ENCODE peak calls at places on chromosomes 16 and 17, in seven cellular contexts. B is fibroblast of lung, W is astrocyte of the spinal cord, P is left lung, Q is HFF-Myc, M is fibroblast of mammary gland, L is AG09309. S is an unnamed sample.
A peak's percentile ranks its signal among the peaks of the same experiment; 100 is the strongest.

GRCh38 chr16:14024300-14024699 is 46.8 kb upstream of the MRTFB start:
- DNase-seq in L (no peak), Q (no peak), M (peak; percentile 42), B (peak; percentile 64), W (no peak), P (no peak), S (peak; percentile 41)

GRCh38 chr16:54291107-54291980 is 4.8 kb upstream of the IRX3 start:
- DNase-seq in L (no peak), Q (no peak), M (no peak), P (no peak), B (no peak), W (no peak), S (no peak)

GRCh38 chr17:81020767-81021497 is 14.0 kb upstream of the BAIAP2 start:
- DNase-seq in Q (no peak), W (peak; percentile 71), B (peak; percentile 34), P (peak; percentile 88), M (peak; percentile 55), L (no peak), S (peak; percentile 44)

GRCh38 chr16:626787-627457 is 3.9 kb upstream of the WFIKKN1 start:
- DNase-seq in W (peak; percentile 95), M (peak; percentile 98), Q (peak; percentile 78), P (peak; percentile 78), B (peak; percentile 97), L (peak; percentile 84), S (peak; percentile 96)

GRCh38 chr16:75703341-75703740 is 2.1 kb upstream of the DUXB start:
- DNase-seq in W (peak; percentile 12), L (no peak), Q (no peak), P (no peak), B (peak; percentile 5), M (peak; percentile 59), S (no peak)

GRCh38 chr17:78919816-78920516 is 5.2 kb downstream of the TIMP2 start:
- DNase-seq in L (no peak), W (no peak), M (no peak), P (peak; percentile 53), B (no peak), Q (no peak), S (no peak)

GRCh38 chr17:10730956-10731879 is 1.4 kb upstream of the TMEM220 start:
- DNase-seq in W (no peak), Q (no peak), P (no peak), M (no peak), B (peak; percentile 23), L (no peak), S (no peak)

GRCh38 chr16:73022534-73022933 is 25.4 kb downstream of the ZFHX3 start:
- DNase-seq in L (no peak), W (no peak), Q (no peak), P (no peak), B (no peak), M (no peak), S (no peak)

GRCh38 chr17:36947922-36948716 is 635 bp upstream of the AATF start:
- DNase-seq in M (no peak), B (no peak), W (no peak), Q (no peak), P (no peak), L (no peak), S (no peak)

GRCh38 chr16:72786606-72787005 is 261.3 kb downstream of the ZFHX3 start:
- DNase-seq in M (no peak), B (no peak), L (no peak), P (no peak), W (no peak), Q (no peak), S (no peak)

GRCh38 chr17:8173056-8173870 is 2.9 kb downstream of the TMEM107 start:
- DNase-seq in M (peak; percentile 99), B (peak; percentile 99), L (peak; percentile 90), W (peak; percentile 98), P (no peak), Q (peak; percentile 99), S (peak; percentile 98)

GRCh38 chr17:82272495-82273326 is 789 bp downstream of the CSNK1D start:
- DNase-seq in P (peak; percentile 86), L (no peak), M (no peak), W (no peak), B (no peak), Q (no peak), S (no peak)

GRCh38 chr17:42240201-42240600 is 36.0 kb downstream of the STAT5B start:
- DNase-seq in W (no peak), L (no peak), B (no peak), Q (no peak), M (no peak), P (no peak), S (peak; percentile 36)

GRCh38 chr16:85464342-85465305 is 148.5 kb upstream of the GSE1 start:
- DNase-seq in L (no peak), Q (no peak), W (no peak), P (peak; percentile 69), B (no peak), M (no peak), S (no peak)

GRCh38 chr16:48231675-48232214 is 12.4 kb upstream of the LONP2 start:
- DNase-seq in P (no peak), M (peak; percentile 47), B (peak; percentile 70), L (no peak), Q (no peak), W (peak; percentile 38), S (peak; percentile 63)

GRCh38 chr16:1773703-1774455 is 945 bp upstream of the MRPS34 start:
- DNase-seq in W (peak; percentile 41), P (no peak), B (peak; percentile 66), L (no peak), Q (no peak), M (peak; percentile 42), S (no peak)

GRCh38 chr17:751269-752001 is 629 bp downstream of the GEMIN4 start:
- DNase-seq in B (peak; percentile 54), Q (no peak), L (no peak), P (no peak), W (peak; percentile 34), M (peak; percentile 49), S (peak; percentile 47)

GRCh38 chr17:40023590-40024292 is 8.5 kb downstream of the CSF3 start:
- DNase-seq in B (peak; percentile 61), M (peak; percentile 62), P (peak; percentile 83), Q (no peak), L (no peak), W (peak; percentile 35), S (peak; percentile 59)

GRCh38 chr17:45347451-45347850 is 30.6 kb upstream of the MAP3K14 start:
- DNase-seq in Q (no peak), M (no peak), P (no peak), B (no peak), L (no peak), W (no peak), S (no peak)

GRCh38 chr17:12021604-12022003 is 927 bp downstream of the MAP2K4 start:
- DNase-seq in L (no peak), P (no peak), Q (no peak), W (no peak), M (no peak), B (no peak), S (no peak)

GRCh38 chr16:84088695-84089395 is 27.9 kb downstream of the MBTPS1 start:
- DNase-seq in L (no peak), W (no peak), M (no peak), B (no peak), Q (no peak), P (no peak), S (no peak)

GRCh38 chr16:79887541-79888540 is 287.3 kb upstream of the MAF start:
- DNase-seq in W (no peak), M (no peak), P (no peak), Q (no peak), B (no peak), L (no peak), S (no peak)

GRCh38 chr17:59423137-59423703 is 91.8 kb downstream of the YPEL2 start:
- DNase-seq in M (peak; percentile 96), L (no peak), B (peak; percentile 57), P (no peak), Q (no peak), W (peak; percentile 62), S (peak; percentile 90)

DNA sequence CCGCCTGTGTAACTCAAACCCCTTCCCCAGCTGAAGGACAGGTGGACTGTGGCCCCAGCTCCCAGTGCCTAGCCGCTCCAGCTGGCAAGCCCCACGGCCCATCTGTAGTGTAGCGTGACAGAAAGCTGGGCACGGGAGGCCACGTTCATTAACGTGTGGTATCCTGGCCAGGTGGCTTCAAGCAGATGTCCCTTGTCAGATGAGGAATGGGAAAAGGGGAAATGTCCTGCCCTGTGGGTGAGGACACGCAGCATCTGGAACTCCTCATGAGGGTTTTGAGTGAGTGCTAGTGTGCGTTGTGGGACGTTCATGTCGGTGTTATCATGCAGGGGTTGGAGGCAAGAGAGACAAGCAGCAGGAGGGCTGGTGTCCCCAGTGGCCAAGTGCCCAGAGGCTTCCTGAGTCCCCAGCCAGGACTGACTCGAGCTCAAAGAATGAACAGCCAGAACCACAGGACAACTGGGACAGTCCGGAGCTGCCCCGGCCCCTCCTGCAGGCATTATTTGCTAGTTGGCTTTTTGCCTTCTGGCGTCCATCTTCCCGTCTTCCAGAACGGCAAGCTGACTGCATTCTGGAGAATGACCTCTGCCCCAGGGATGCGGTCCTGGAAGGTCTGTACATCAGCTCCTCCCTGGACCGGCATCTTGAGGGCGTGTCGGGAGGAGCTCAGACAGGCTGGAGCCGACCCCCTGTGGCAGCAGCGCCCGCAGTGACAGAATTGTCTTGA is 19.3 kb downstream of the KDM8 start:
- DNase-seq in M (peak; percentile 63), Q (no peak), B (peak; percentile 80), L (no peak), P (no peak), W (peak; percentile 54), S (peak; percentile 74)
- TF ChIP-seq CTCF in M (no peak), Q (no peak), B (no peak), L (no peak), P (no peak), W (no peak), S (no peak)

GRCh38 chr16:82152641-82153094 is 17.4 kb downstream of the MPHOSPH6 start:
- DNase-seq in Q (peak; percentile 63), L (peak; percentile 42), M (peak; percentile 42), W (peak; percentile 70), B (peak; percentile 50), P (no peak), S (no peak)
- H3K4me3 ChIP-seq in Q (no peak overlapping the region), L (no peak overlapping the region), M (no peak overlapping the region), W (no peak overlapping the region), B (no peak overlapping the region), P (no peak overlapping the region), S (no peak overlapping the region)

GRCh38 chr17:76569607-76570279 is 15.9 kb downstream of the ST6GALNAC2 start:
- DNase-seq in Q (no peak), B (no peak), M (no peak), L (no peak), W (peak; percentile 51), P (no peak), S (no peak)
- TF ChIP-seq CTCF in Q (no peak), B (no peak), M (no peak), L (no peak), W (no peak), P (no peak), S (no peak)

GRCh38 chr16:67847064-67847861 is at the start of gene CENPT:
- DNase-seq in L (no peak), Q (no peak), W (peak; percentile 61), M (peak; percentile 36), B (no peak), P (peak; percentile 91), S (peak; percentile 57)

GRCh38 chr16:67846320-67847063 is at the start of gene NUTF2:
- DNase-seq in P (peak; percentile 97), Q (peak; percentile 76), L (no peak), B (peak; percentile 92), M (peak; percentile 88), W (peak; percentile 94), S (peak; percentile 93)

GRCh38 chr16:67845291-67846062 is 1.3 kb upstream of the NUTF2 start:
- DNase-seq in L (no peak), P (no peak), W (no peak), Q (no peak), M (no peak), B (no peak), S (no peak)

GRCh38 chr16:67846063-67846319 is 742 bp upstream of the NUTF2 start:
- DNase-seq in P (no peak), M (no peak), W (no peak), B (no peak), Q (no peak), L (no peak), S (no peak)

GRCh38 chr16:67848118-67848517 is 625 bp upstream of the CENPT start:
- DNase-seq in L (no peak), B (no peak), M (no peak), Q (no peak), P (no peak), W (no peak), S (no peak)
- H3K4me3 ChIP-seq in L (peak overlapping the region; percentile 88), B (peak overlapping the region; percentile 77), M (peak overlapping the region; percentile 88), Q (peak overlapping the region; percentile 99), P (peak overlapping the region; percentile 98), W (peak overlapping the region; percentile 78), S (peak overlapping the region; percentile 92)

S was measured in fibroblast of pulmonary artery.